ENCODE peak calls at places on chromosomes 11 and 22, in ten cellular contexts. F, X, P, G, Z, H, J, I, B and V are unnamed samples.

GRCh38 chr11:81574301-81574700 is 1159.4 kb downstream of the FAM181B start:
- DNase-seq in F (no peak), X (no peak), P (no peak), G (no peak), Z (no peak), H (no peak), J (no peak), I (no peak), B (no peak), V (no peak)

GRCh38 chr11:130031945-130032344 is 29.3 kb upstream of the PRDM10 start:
- DNase-seq in F (no peak), X (no peak), P (no peak), G (no peak), Z (no peak), H (no peak), J (no peak), I (no peak), B (no peak), V (no peak)

GRCh38 chr11:12876340-12876739 is 132.8 kb upstream of the RASSF10 start:
- DNase-seq in F (no peak), X (no peak), P (no peak), G (no peak), Z (no peak), H (no peak), J (no peak), I (no peak), B (peak), V (no peak)

GRCh38 chr11:61951484-61952135 is 1.5 kb downstream of the BEST1 start:
- DNase-seq in F (no peak), X (no peak), P (no peak), G (no peak), Z (peak), H (no peak), J (no peak), I (no peak), B (no peak), V (no peak)

GRCh38 chr11:64364911-64365310 is 5.9 kb downstream of the RPS6KA4 start:
- DNase-seq in F (no peak), X (no peak), P (no peak), G (no peak), Z (no peak), H (no peak), J (no peak), I (no peak), B (no peak), V (no peak)

GRCh38 chr11:129313588-129314288 is 61.9 kb upstream of the BARX2 start:
- DNase-seq in F (peak), X (no peak), P (no peak), G (peak), Z (no peak), H (no peak), J (no peak), I (no peak), B (peak), V (no peak)

GRCh38 chr22:50078246-50078645 is 7.0 kb downstream of the MLC1 start:
- DNase-seq in F (no peak), X (no peak), P (no peak), G (no peak), Z (no peak), H (no peak), J (no peak), I (no peak), B (no peak), V (no peak)

GRCh38 chr11:108019870-108020540 is 11.3 kb downstream of the CUL5 start:
- DNase-seq in F (no peak), X (no peak), P (no peak), G (no peak), Z (no peak), H (no peak), J (no peak), I (peak), B (peak), V (no peak)

GRCh38 chr11:128422576-128423370 is 164.6 kb downstream of the ETS1 start:
- DNase-seq in F (no peak), X (no peak), P (no peak), G (peak), Z (no peak), H (no peak), J (peak), I (no peak), B (no peak), V (peak)

GRCh38 chr11:90288207-90288821 is 65.5 kb upstream of the CHORDC1 start:
- DNase-seq in F (no peak), X (peak), P (no peak), G (no peak), Z (no peak), H (peak), J (no peak), I (peak), B (peak), V (peak)

GRCh38 chr11:34669458-34669857 is 48.6 kb downstream of the EHF start:
- DNase-seq in F (no peak), X (no peak), P (no peak), G (no peak), Z (no peak), H (no peak), J (no peak), I (no peak), B (no peak), V (no peak)

GRCh38 chr22:26367402-26368245 is 61.4 kb upstream of the ASPHD2 start:
- DNase-seq in F (no peak), X (peak), P (peak), G (peak), Z (no peak), H (peak), J (no peak), I (peak), B (peak), V (peak)

DNA sequence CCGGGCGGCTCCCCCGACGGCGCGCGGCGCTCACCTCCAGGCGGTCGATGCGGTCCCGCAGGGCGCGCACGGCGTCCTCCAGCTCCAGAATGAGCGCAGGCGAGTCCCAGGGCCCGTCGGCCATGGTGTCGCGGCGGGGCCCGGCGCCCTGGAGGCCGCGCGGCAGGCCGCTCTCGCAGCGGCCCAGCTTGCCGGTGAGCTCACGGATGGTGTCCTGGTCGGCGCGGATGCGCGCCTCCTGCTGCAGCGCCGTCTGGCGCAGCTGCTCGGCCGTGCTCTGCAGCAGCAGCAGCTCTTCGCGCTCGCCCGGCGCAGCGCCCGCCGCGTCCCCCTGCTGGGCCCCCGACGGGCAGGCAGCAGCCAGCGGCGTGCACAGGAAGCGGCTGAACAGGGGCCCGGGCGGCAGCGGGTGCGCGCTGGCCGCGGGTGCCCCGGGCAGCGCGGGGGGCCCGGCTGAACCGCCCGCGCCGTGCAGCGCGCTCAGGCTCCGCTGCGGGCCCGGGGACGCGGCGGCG is 570 bp downstream of the NPTXR start:
- DNase-seq in F (no peak), X (no peak), P (peak), G (peak), Z (no peak), H (peak), J (peak), I (peak), B (peak), V (peak)
- TF ChIP-seq CTCF in F (peak), X (peak), P (no peak), G (no peak), Z (peak), H (peak), J (peak), I (peak), B (peak), V (peak)

GRCh38 chr22:42268852-42269406 is 1.5 kb downstream of the TCF20 start:
- DNase-seq in F (no peak), X (no peak), P (no peak), G (no peak), Z (no peak), H (no peak), J (no peak), I (peak), B (no peak), V (no peak)

GRCh38 chr22:42270512-42271190 is at the start of gene TCF20:
- DNase-seq in F (peak), X (peak), P (peak), G (peak), Z (peak), H (peak), J (peak), I (peak), B (peak), V (peak)

GRCh38 chr22:42270178-42270511 is 308 bp downstream of the TCF20 start:
- DNase-seq in F (no peak), X (no peak), P (peak), G (peak), Z (no peak), H (no peak), J (no peak), I (no peak), B (no peak), V (peak)

GRCh38 chr22:42271191-42271813 is 849 bp upstream of the TCF20 start:
- DNase-seq in F (no peak), X (no peak), P (no peak), G (no peak), Z (no peak), H (no peak), J (no peak), I (no peak), B (no peak), V (no peak)

DNA sequence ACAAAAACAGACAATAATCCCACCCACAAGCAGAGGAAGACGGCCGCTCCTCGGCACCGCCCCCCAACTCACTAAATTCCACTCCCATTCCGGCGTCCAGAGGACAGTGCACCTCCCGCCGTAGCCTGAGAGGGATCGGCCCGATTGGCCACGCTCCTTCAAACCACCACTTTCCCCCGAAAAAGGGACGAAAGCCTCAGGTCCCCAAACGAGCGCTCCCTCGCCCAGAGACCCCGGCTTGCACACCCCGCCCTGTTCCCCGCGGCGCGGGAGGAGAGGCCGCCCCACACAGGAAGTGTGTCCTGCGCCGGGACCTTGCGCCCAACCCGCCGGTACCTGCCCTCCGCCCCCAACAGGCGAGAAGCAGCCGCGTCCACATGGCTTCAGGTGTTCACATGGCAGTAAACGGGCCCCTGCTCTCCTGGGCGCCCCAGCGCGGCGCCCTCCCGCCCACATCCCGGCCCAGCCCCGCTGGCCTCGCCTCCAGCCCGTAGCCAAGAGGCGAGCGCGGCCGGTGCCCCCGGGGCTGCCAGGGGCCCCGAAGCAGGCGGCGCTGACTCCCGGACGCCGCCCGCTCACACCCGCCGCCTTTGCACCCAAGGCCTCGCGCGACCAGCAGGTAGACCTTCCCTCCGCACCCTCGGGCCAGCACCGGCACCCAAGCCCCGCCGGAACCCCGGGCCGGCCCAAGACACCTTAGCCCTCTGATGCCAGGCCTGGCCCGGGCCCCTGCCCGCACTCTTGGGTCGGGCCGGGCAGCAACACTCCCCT is 861 bp downstream of the TCF20 start:
- DNase-seq in F (no peak), X (no peak), P (peak), G (peak), Z (no peak), H (peak), J (peak), I (peak), B (no peak), V (peak)
- TF ChIP-seq CTCF in F (no peak), X (no peak), P (no peak), G (no peak), Z (no peak), H (peak), J (no peak), I (no peak), B (no peak), V (peak)

GRCh38 chr22:21104126-21104691 is 58.5 kb downstream of the LRRC74B start:
- DNase-seq in F (no peak), X (no peak), P (no peak), G (no peak), Z (no peak), H (no peak), J (no peak), I (no peak), B (no peak), V (no peak)
- TF ChIP-seq CTCF in F (no peak), X (no peak), P (no peak), G (no peak), Z (no peak), H (no peak), J (no peak), I (peak), B (peak), V (no peak)

GRCh38 chr11:71112990-71113389 is 139.4 kb downstream of the SHANK2 start:
- DNase-seq in F (no peak), X (no peak), P (no peak), G (peak), Z (no peak), H (no peak), J (no peak), I (no peak), B (no peak), V (no peak)

GRCh38 chr11:71116435-71117040 is 135.8 kb downstream of the SHANK2 start:
- DNase-seq in F (no peak), X (no peak), P (no peak), G (no peak), Z (no peak), H (no peak), J (no peak), I (no peak), B (no peak), V (peak)

GRCh38 chr11:71115770-71116434 is 136.5 kb downstream of the SHANK2 start:
- DNase-seq in F (no peak), X (no peak), P (no peak), G (no peak), Z (no peak), H (no peak), J (no peak), I (no peak), B (no peak), V (no peak)

GRCh38 chr11:71112454-71112853 is 139.9 kb downstream of the SHANK2 start:
- DNase-seq in F (no peak), X (no peak), P (no peak), G (no peak), Z (no peak), H (no peak), J (no peak), I (no peak), B (no peak), V (no peak)

DNA sequence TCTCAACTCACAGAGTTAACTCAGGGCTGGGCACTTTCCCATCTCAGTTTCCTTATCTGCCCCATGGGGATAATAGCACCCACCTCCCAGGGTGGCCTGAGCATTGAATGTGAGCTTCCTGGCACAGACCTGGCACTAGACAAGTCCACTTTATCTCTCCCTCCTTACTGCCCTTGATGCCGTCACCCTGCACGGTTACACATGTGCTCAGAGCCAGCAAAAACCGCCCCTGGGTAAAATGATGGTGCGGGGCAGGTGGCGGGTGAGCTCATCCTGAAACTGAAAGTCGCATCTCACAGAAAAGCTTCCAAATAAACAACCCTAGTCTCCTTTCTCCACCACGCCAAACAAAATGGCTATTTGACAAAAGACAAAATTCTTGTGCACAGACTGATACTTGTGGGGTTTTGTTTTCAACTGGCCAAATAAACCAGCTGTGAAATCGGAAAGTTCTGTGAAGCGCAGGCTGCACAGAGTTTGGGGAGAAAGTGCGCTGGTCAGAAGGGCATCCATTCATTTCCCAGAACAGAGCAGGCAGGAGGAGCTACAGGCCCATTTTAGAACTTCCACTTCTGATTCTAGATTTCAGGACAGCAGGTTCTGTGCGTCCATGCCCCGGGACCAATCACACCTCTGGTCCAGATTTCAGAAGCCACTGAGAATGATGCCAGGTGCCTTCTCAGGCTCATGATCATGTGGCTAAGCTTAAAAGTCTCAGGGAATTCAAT is 138.1 kb downstream of the SHANK2 start:
- DNase-seq in F (no peak), X (no peak), P (no peak), G (no peak), Z (no peak), H (no peak), J (no peak), I (no peak), B (no peak), V (peak)
- TF ChIP-seq CTCF in F (no peak), X (no peak), P (no peak), G (no peak), Z (no peak), H (no peak), J (no peak), I (no peak), B (no peak), V (no peak)

GRCh38 chr11:120815260-120816100 is 208.4 kb upstream of the TBCEL start:
- DNase-seq in F (no peak), X (no peak), P (no peak), G (no peak), Z (no peak), H (no peak), J (no peak), I (no peak), B (no peak), V (no peak)
- TF ChIP-seq CTCF in F (no peak), X (no peak), P (no peak), G (no peak), Z (no peak), H (no peak), J (no peak), I (peak), B (no peak), V (no peak)

GRCh38 chr22:39935622-39936021 is 24.6 kb upstream of the TMA7B start:
- DNase-seq in F (no peak), X (no peak), P (no peak), G (no peak), Z (no peak), H (no peak), J (no peak), I (no peak), B (no peak), V (no peak)
- TF ChIP-seq CTCF in F (no peak), X (no peak), P (no peak), G (no peak), Z (no peak), H (no peak), J (no peak), I (no peak), B (no peak), V (no peak)

GRCh38 chr11:102306817-102307814 is 10.2 kb upstream of the BIRC3 start:
- DNase-seq in F (no peak), X (no peak), P (no peak), G (no peak), Z (no peak), H (no peak), J (no peak), I (no peak), B (no peak), V (no peak)

GRCh38 chr11:102305352-102306047 is 11.8 kb upstream of the BIRC3 start:
- DNase-seq in F (no peak), X (no peak), P (no peak), G (no peak), Z (no peak), H (no peak), J (no peak), I (no peak), B (no peak), V (no peak)

GRCh38 chr11:102304686-102305085 is 12.6 kb upstream of the BIRC3 start:
- DNase-seq in F (no peak), X (no peak), P (no peak), G (no peak), Z (no peak), H (no peak), J (no peak), I (no peak), B (no peak), V (no peak)

GRCh38 chr11:102309621-102310541 is 7.4 kb upstream of the BIRC3 start:
- DNase-seq in F (no peak), X (no peak), P (no peak), G (no peak), Z (no peak), H (no peak), J (no peak), I (no peak), B (no peak), V (no peak)

DNA sequence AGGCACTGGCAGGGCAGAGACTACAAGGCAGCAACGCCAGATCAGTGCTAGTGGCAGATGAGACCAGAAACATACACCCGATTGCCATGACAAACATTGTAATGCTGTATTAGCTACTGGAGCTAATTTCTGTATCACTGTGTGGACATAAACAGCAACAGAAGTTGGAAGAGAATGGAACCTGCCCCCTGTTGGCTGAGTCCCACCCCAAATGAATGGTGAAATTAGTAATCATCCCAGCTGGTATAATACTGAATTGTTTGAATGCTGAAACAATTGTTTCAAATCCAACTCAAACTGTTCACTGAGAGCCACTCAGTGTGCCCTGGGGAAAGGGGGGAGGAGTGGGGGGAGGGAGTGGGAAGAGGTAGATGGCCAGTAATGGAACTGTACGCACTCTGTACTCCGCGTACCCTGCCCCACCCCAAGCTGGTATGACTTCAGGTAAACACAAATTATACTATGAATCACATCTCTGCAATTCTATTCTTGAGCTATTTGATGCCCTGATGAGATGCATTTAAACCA is 11.2 kb upstream of the BIRC3 start:
- DNase-seq in F (peak), X (no peak), P (no peak), G (peak), Z (no peak), H (no peak), J (peak), I (no peak), B (no peak), V (no peak)
- TF ChIP-seq CTCF in F (no peak), X (no peak), P (no peak), G (no peak), Z (no peak), H (no peak), J (no peak), I (peak), B (no peak), V (no peak)

DNA sequence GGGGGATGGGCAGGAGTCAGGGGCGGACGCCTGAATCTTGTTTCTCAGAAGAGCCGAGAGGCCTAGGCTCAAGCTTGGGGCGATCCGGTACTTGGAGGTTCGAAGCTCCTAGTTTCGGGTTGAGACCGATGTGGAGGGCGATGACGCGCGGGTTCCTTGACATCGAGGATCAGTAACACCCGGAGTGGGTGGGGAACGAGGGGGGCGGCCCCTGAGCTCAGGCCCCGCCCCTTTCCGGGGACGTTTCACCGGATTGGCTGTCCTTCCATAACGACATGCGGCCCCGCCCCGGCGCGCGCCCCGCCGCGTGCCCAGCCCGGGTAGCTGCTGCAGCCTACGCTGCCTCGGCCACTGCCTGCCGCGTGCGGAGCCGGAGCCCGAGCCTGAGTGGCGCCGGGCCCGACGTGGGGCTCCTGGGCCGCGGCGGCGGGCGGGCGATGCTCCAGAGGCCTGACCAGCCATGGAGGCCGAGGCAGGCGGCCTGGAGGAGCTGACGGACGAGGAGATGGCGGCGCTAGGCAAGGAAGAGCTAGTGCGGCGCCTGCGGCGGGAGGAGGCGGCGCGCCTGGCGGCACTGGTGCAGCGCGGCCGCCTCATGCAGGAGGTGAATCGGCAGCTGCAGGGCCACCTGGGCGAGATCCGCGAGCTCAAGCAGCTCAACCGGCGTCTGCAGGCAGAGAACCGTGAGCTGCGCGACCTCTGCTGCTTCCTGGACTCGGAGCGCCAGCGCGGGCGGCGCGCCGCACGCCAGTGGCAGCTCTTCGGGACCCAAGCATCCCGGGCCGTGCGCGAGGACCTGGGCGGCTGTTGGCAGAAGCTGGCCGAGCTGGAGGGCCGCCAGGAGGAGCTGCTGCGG is at the start of gene CCDC85B:
- DNase-seq in F (peak), X (peak), P (peak), G (peak), Z (peak), H (peak), J (peak), I (peak), B (peak), V (peak)
- TF ChIP-seq CTCF in F (no peak), X (peak), P (no peak), G (no peak), Z (no peak), H (peak), J (no peak), I (no peak), B (no peak), V (peak)